ENCODE peak calls at places on chromosome 15, in eight cellular contexts. One of them, this sample, is unnamed.

GRCh38 chr15:96428742-96429141 is 98.2 kb downstream of the NR2F2 start:
- DNase-seq in HT1080: peak
- DNase-seq in NCI-H1694: no peak
- DNase-seq in stimulated activated CD8-positive, alpha-beta memory T cell treated with anti-CD3 and anti-CD28 coated beads, Interleukin-15, amount 100 ng/mL, for 1 hour: no peak
- DNase-seq in tibial nerve: peak
- DNase-seq in coronary artery: no peak
- DNase-seq in cardiac fibroblast: peak
- DNase-seq in SK-N-MC: no peak
- DNase-seq in this sample: no peak

GRCh38 chr15:92118162-92118935 is 264.8 kb downstream of the SLCO3A1 start:
- DNase-seq in cardiac fibroblast: no peak
- DNase-seq in NCI-H1694: no peak
- DNase-seq in tibial nerve: no peak
- DNase-seq in stimulated activated CD8-positive, alpha-beta memory T cell treated with anti-CD3 and anti-CD28 coated beads, Interleukin-15, amount 100 ng/mL, for 1 hour: no peak
- DNase-seq in SK-N-MC: no peak
- DNase-seq in HT1080: no peak
- DNase-seq in coronary artery: no peak
- DNase-seq in this sample: no peak

GRCh38 chr15:92884459-92884812 is 15.7 kb upstream of the CHD2 start:
- DNase-seq in NCI-H1694: no peak
- DNase-seq in cardiac fibroblast: no peak
- DNase-seq in SK-N-MC: no peak
- DNase-seq in coronary artery: no peak
- DNase-seq in HT1080: no peak
- DNase-seq in tibial nerve: no peak
- DNase-seq in stimulated activated CD8-positive, alpha-beta memory T cell treated with anti-CD3 and anti-CD28 coated beads, Interleukin-15, amount 100 ng/mL, for 1 hour: no peak
- DNase-seq in this sample: no peak

GRCh38 chr15:52257734-52258062 is 37.9 kb downstream of the MYO5C start:
- DNase-seq in HT1080: no peak
- DNase-seq in stimulated activated CD8-positive, alpha-beta memory T cell treated with anti-CD3 and anti-CD28 coated beads, Interleukin-15, amount 100 ng/mL, for 1 hour: no peak
- DNase-seq in NCI-H1694: no peak
- DNase-seq in SK-N-MC: no peak
- DNase-seq in tibial nerve: no peak
- DNase-seq in coronary artery: no peak
- DNase-seq in cardiac fibroblast: peak
- DNase-seq in this sample: no peak

GRCh38 chr15:69305204-69305931 is 6.7 kb downstream of the PAQR5 start:
- DNase-seq in SK-N-MC: no peak
- DNase-seq in coronary artery: no peak
- DNase-seq in tibial nerve: no peak
- DNase-seq in stimulated activated CD8-positive, alpha-beta memory T cell treated with anti-CD3 and anti-CD28 coated beads, Interleukin-15, amount 100 ng/mL, for 1 hour: no peak
- DNase-seq in cardiac fibroblast: peak
- DNase-seq in HT1080: peak
- DNase-seq in NCI-H1694: no peak
- DNase-seq in this sample: no peak

GRCh38 chr15:57592836-57593420 is 1.2 kb downstream of the MYZAP start:
- DNase-seq in NCI-H1694: no peak
- DNase-seq in HT1080: no peak
- DNase-seq in SK-N-MC: no peak
- DNase-seq in stimulated activated CD8-positive, alpha-beta memory T cell treated with anti-CD3 and anti-CD28 coated beads, Interleukin-15, amount 100 ng/mL, for 1 hour: no peak
- DNase-seq in tibial nerve: no peak
- DNase-seq in cardiac fibroblast: no peak
- DNase-seq in coronary artery: no peak
- DNase-seq in this sample: no peak

GRCh38 chr15:77415450-77416448 is 4.2 kb downstream of the PEAK1 start:
- DNase-seq in tibial nerve: peak
- DNase-seq in stimulated activated CD8-positive, alpha-beta memory T cell treated with anti-CD3 and anti-CD28 coated beads, Interleukin-15, amount 100 ng/mL, for 1 hour: no peak
- DNase-seq in cardiac fibroblast: peak
- DNase-seq in SK-N-MC: no peak
- DNase-seq in HT1080: no peak
- DNase-seq in coronary artery: no peak
- DNase-seq in NCI-H1694: no peak
- DNase-seq in this sample: no peak

GRCh38 chr15:55694652-55695150 is 48.3 kb downstream of the PRTG start:
- DNase-seq in SK-N-MC: no peak
- DNase-seq in HT1080: no peak
- DNase-seq in stimulated activated CD8-positive, alpha-beta memory T cell treated with anti-CD3 and anti-CD28 coated beads, Interleukin-15, amount 100 ng/mL, for 1 hour: no peak
- DNase-seq in coronary artery: no peak
- DNase-seq in NCI-H1694: no peak
- DNase-seq in tibial nerve: no peak
- DNase-seq in cardiac fibroblast: no peak
- DNase-seq in this sample: no peak

GRCh38 chr15:63856711-63857458 is 23.1 kb upstream of the HERC1 start:
- DNase-seq in HT1080: peak
- DNase-seq in SK-N-MC: no peak
- DNase-seq in cardiac fibroblast: peak
- DNase-seq in stimulated activated CD8-positive, alpha-beta memory T cell treated with anti-CD3 and anti-CD28 coated beads, Interleukin-15, amount 100 ng/mL, for 1 hour: no peak
- DNase-seq in tibial nerve: no peak
- DNase-seq in NCI-H1694: no peak
- DNase-seq in coronary artery: no peak
- DNase-seq in this sample: no peak

GRCh38 chr15:79724312-79724711 is 172.5 kb downstream of the MTHFS start:
- DNase-seq in coronary artery: no peak
- DNase-seq in cardiac fibroblast: peak
- DNase-seq in SK-N-MC: no peak
- DNase-seq in stimulated activated CD8-positive, alpha-beta memory T cell treated with anti-CD3 and anti-CD28 coated beads, Interleukin-15, amount 100 ng/mL, for 1 hour: no peak
- DNase-seq in tibial nerve: no peak
- DNase-seq in NCI-H1694: no peak
- DNase-seq in HT1080: peak
- DNase-seq in this sample: no peak

This sample was measured in central memory CD8-positive, alpha-beta T cell.